ENCODE peak calls at places on chromosomes 12 and 14, in seven cellular contexts. One of them, this sample, is unnamed.

GRCh38 chr12:49200882-49201594 is 12.2 kb upstream of the TUBA1A start:
- DNase-seq in NCI-H748 treated with DMSO at 0.1 percent for 48 hours: peak
- DNase-seq in AG04450: no peak
- DNase-seq in thoracic aorta: no peak
- DNase-seq in activated gamma-delta T cell: no peak
- DNase-seq in A549: peak
- DNase-seq in lower leg skin: no peak
- DNase-seq in this sample: no peak

GRCh38 chr14:23381871-23382270 is 5.0 kb downstream of the CMTM5 start:
- DNase-seq in NCI-H748 treated with DMSO at 0.1 percent for 48 hours: peak
- DNase-seq in AG04450: no peak
- DNase-seq in thoracic aorta: no peak
- DNase-seq in activated gamma-delta T cell: no peak
- DNase-seq in A549: no peak
- DNase-seq in lower leg skin: no peak
- DNase-seq in this sample: no peak

GRCh38 chr12:91778091-91778819 is 367.4 kb downstream of the BTG1 start:
- DNase-seq in NCI-H748 treated with DMSO at 0.1 percent for 48 hours: no peak
- DNase-seq in AG04450: no peak
- DNase-seq in thoracic aorta: no peak
- DNase-seq in activated gamma-delta T cell: no peak
- DNase-seq in A549: no peak
- DNase-seq in lower leg skin: no peak
- DNase-seq in this sample: no peak

GRCh38 chr14:102652194-102652593 is 59.7 kb downstream of the RCOR1 start:
- DNase-seq in NCI-H748 treated with DMSO at 0.1 percent for 48 hours: no peak
- DNase-seq in AG04450: no peak
- DNase-seq in thoracic aorta: no peak
- DNase-seq in activated gamma-delta T cell: no peak
- DNase-seq in A549: no peak
- DNase-seq in lower leg skin: no peak
- DNase-seq in this sample: no peak

GRCh38 chr14:105927661-105928060 is 401.3 kb downstream of the TMEM121 start:
- DNase-seq in NCI-H748 treated with DMSO at 0.1 percent for 48 hours: no peak
- DNase-seq in AG04450: no peak
- DNase-seq in thoracic aorta: no peak
- DNase-seq in activated gamma-delta T cell: no peak
- DNase-seq in A549: no peak
- DNase-seq in lower leg skin: no peak
- DNase-seq in this sample: no peak

GRCh38 chr12:53695148-53696138 is 19.6 kb upstream of the ATP5MC2 start:
- DNase-seq in NCI-H748 treated with DMSO at 0.1 percent for 48 hours: no peak
- DNase-seq in AG04450: no peak
- DNase-seq in thoracic aorta: no peak
- DNase-seq in activated gamma-delta T cell: peak
- DNase-seq in A549: peak
- DNase-seq in lower leg skin: no peak
- DNase-seq in this sample: no peak

GRCh38 chr14:56379956-56380355 is 199.6 kb upstream of the TMEM260 start:
- DNase-seq in NCI-H748 treated with DMSO at 0.1 percent for 48 hours: no peak
- DNase-seq in AG04450: no peak
- DNase-seq in thoracic aorta: no peak
- DNase-seq in activated gamma-delta T cell: no peak
- DNase-seq in A549: no peak
- DNase-seq in lower leg skin: no peak
- DNase-seq in this sample: no peak

GRCh38 chr14:76918176-76918750 is 92.1 kb downstream of the LRRC74A start:
- DNase-seq in NCI-H748 treated with DMSO at 0.1 percent for 48 hours: no peak
- DNase-seq in AG04450: peak
- DNase-seq in thoracic aorta: peak
- DNase-seq in activated gamma-delta T cell: no peak
- DNase-seq in A549: no peak
- DNase-seq in lower leg skin: peak
- DNase-seq in this sample: no peak

GRCh38 chr12:508795-509194 is 49.1 kb downstream of the B4GALNT3 start:
- DNase-seq in NCI-H748 treated with DMSO at 0.1 percent for 48 hours: no peak
- DNase-seq in AG04450: no peak
- DNase-seq in thoracic aorta: no peak
- DNase-seq in activated gamma-delta T cell: no peak
- DNase-seq in A549: no peak
- DNase-seq in lower leg skin: peak
- DNase-seq in this sample: no peak

GRCh38 chr12:2335109-2335508 is 282.3 kb downstream of the CACNA1C start:
- DNase-seq in NCI-H748 treated with DMSO at 0.1 percent for 48 hours: no peak
- DNase-seq in AG04450: no peak
- DNase-seq in thoracic aorta: no peak
- DNase-seq in activated gamma-delta T cell: no peak
- DNase-seq in A549: no peak
- DNase-seq in lower leg skin: no peak
- DNase-seq in this sample: no peak

GRCh38 chr12:111211910-111212757 is 156.8 kb downstream of the PHETA1 start:
- DNase-seq in NCI-H748 treated with DMSO at 0.1 percent for 48 hours: no peak
- DNase-seq in AG04450: no peak
- DNase-seq in thoracic aorta: no peak
- DNase-seq in activated gamma-delta T cell: no peak
- DNase-seq in A549: no peak
- DNase-seq in lower leg skin: no peak
- DNase-seq in this sample: no peak

GRCh38 chr14:104680806-104681688 is 8.4 kb upstream of the INF2 start:
- DNase-seq in NCI-H748 treated with DMSO at 0.1 percent for 48 hours: no peak
- DNase-seq in AG04450: no peak
- DNase-seq in thoracic aorta: peak
- DNase-seq in activated gamma-delta T cell: no peak
- DNase-seq in A549: peak
- DNase-seq in lower leg skin: peak
- DNase-seq in this sample: no peak

GRCh38 chr14:92340071-92340470 is 17.1 kb downstream of the SLC24A4 start:
- DNase-seq in NCI-H748 treated with DMSO at 0.1 percent for 48 hours: no peak
- DNase-seq in AG04450: no peak
- DNase-seq in thoracic aorta: no peak
- DNase-seq in activated gamma-delta T cell: no peak
- DNase-seq in A549: no peak
- DNase-seq in lower leg skin: no peak
- DNase-seq in this sample: no peak

GRCh38 chr14:102777711-102778615 is 714 bp downstream of the TRAF3 start:
- DNase-seq in NCI-H748 treated with DMSO at 0.1 percent for 48 hours: peak
- DNase-seq in AG04450: no peak
- DNase-seq in thoracic aorta: no peak
- DNase-seq in activated gamma-delta T cell: no peak
- DNase-seq in A549: no peak
- DNase-seq in lower leg skin: no peak
- DNase-seq in this sample: no peak

GRCh38 chr14:81801921-81802320 is 268.3 kb upstream of the SEL1L start:
- DNase-seq in NCI-H748 treated with DMSO at 0.1 percent for 48 hours: no peak
- DNase-seq in AG04450: no peak
- DNase-seq in thoracic aorta: no peak
- DNase-seq in activated gamma-delta T cell: no peak
- DNase-seq in A549: no peak
- DNase-seq in lower leg skin: no peak
- DNase-seq in this sample: no peak

GRCh38 chr12:120563495-120563894 is 17.7 kb downstream of the POP5 start:
- DNase-seq in NCI-H748 treated with DMSO at 0.1 percent for 48 hours: no peak
- DNase-seq in AG04450: no peak
- DNase-seq in thoracic aorta: no peak
- DNase-seq in activated gamma-delta T cell: no peak
- DNase-seq in A549: no peak
- DNase-seq in lower leg skin: no peak
- DNase-seq in this sample: no peak

GRCh38 chr12:102957339-102958050 is at the start of gene ASCL1:
- DNase-seq in NCI-H748 treated with DMSO at 0.1 percent for 48 hours: peak
- DNase-seq in AG04450: no peak
- DNase-seq in thoracic aorta: no peak
- DNase-seq in activated gamma-delta T cell: no peak
- DNase-seq in A549: no peak
- DNase-seq in lower leg skin: no peak
- DNase-seq in this sample: no peak

GRCh38 chr12:19922687-19923086 is 445.6 kb upstream of the PDE3A start:
- DNase-seq in NCI-H748 treated with DMSO at 0.1 percent for 48 hours: no peak
- DNase-seq in AG04450: no peak
- DNase-seq in thoracic aorta: no peak
- DNase-seq in activated gamma-delta T cell: no peak
- DNase-seq in A549: no peak
- DNase-seq in lower leg skin: no peak
- DNase-seq in this sample: no peak

GRCh38 chr14:100020623-100021022 is 44.6 kb upstream of the EVL start:
- DNase-seq in NCI-H748 treated with DMSO at 0.1 percent for 48 hours: no peak
- DNase-seq in AG04450: no peak
- DNase-seq in thoracic aorta: no peak
- DNase-seq in activated gamma-delta T cell: no peak
- DNase-seq in A549: no peak
- DNase-seq in lower leg skin: no peak
- DNase-seq in this sample: no peak

GRCh38 chr12:14664434-14665023 is 31.9 kb downstream of the GUCY2C start:
- DNase-seq in NCI-H748 treated with DMSO at 0.1 percent for 48 hours: peak
- DNase-seq in AG04450: no peak
- DNase-seq in thoracic aorta: no peak
- DNase-seq in activated gamma-delta T cell: no peak
- DNase-seq in A549: peak
- DNase-seq in lower leg skin: no peak
- DNase-seq in this sample: peak

GRCh38 chr12:111757361-111758119 is 9.2 kb upstream of the ALDH2 start:
- DNase-seq in NCI-H748 treated with DMSO at 0.1 percent for 48 hours: no peak
- DNase-seq in AG04450: no peak
- DNase-seq in thoracic aorta: no peak
- DNase-seq in activated gamma-delta T cell: no peak
- DNase-seq in A549: no peak
- DNase-seq in lower leg skin: peak
- DNase-seq in this sample: no peak

GRCh38 chr14:29865299-29865698 is 62.3 kb downstream of the PRKD1 start:
- DNase-seq in NCI-H748 treated with DMSO at 0.1 percent for 48 hours: no peak
- DNase-seq in AG04450: no peak
- DNase-seq in thoracic aorta: no peak
- DNase-seq in activated gamma-delta T cell: no peak
- DNase-seq in A549: no peak
- DNase-seq in lower leg skin: no peak
- DNase-seq in this sample: no peak

GRCh38 chr14:76920572-76921175 is 94.5 kb downstream of the LRRC74A start:
- DNase-seq in NCI-H748 treated with DMSO at 0.1 percent for 48 hours: peak
- DNase-seq in AG04450: no peak
- DNase-seq in thoracic aorta: no peak
- DNase-seq in activated gamma-delta T cell: no peak
- DNase-seq in A549: no peak
- DNase-seq in lower leg skin: no peak
- DNase-seq in this sample: no peak

GRCh38 chr12:105724651-105725050 is 394.2 kb downstream of the C12orf75 start:
- DNase-seq in NCI-H748 treated with DMSO at 0.1 percent for 48 hours: no peak
- DNase-seq in AG04450: no peak
- DNase-seq in thoracic aorta: no peak
- DNase-seq in activated gamma-delta T cell: no peak
- DNase-seq in A549: no peak
- DNase-seq in lower leg skin: no peak
- DNase-seq in this sample: no peak

GRCh38 chr12:11719678-11720099 is 70.2 kb downstream of the ETV6 start:
- DNase-seq in NCI-H748 treated with DMSO at 0.1 percent for 48 hours: no peak
- DNase-seq in AG04450: peak
- DNase-seq in thoracic aorta: peak
- DNase-seq in activated gamma-delta T cell: no peak
- DNase-seq in A549: no peak
- DNase-seq in lower leg skin: no peak
- DNase-seq in this sample: no peak

GRCh38 chr14:104843442-104844305 is 21.4 kb upstream of the CEP170B start:
- DNase-seq in NCI-H748 treated with DMSO at 0.1 percent for 48 hours: no peak
- DNase-seq in AG04450: no peak
- DNase-seq in thoracic aorta: no peak
- DNase-seq in activated gamma-delta T cell: no peak
- DNase-seq in A549: no peak
- DNase-seq in lower leg skin: no peak
- DNase-seq in this sample: no peak

GRCh38 chr14:69574266-69574953 is at the start of gene CCDC177:
- DNase-seq in NCI-H748 treated with DMSO at 0.1 percent for 48 hours: peak
- DNase-seq in AG04450: no peak
- DNase-seq in thoracic aorta: no peak
- DNase-seq in activated gamma-delta T cell: peak
- DNase-seq in A549: peak
- DNase-seq in lower leg skin: peak
- DNase-seq in this sample: peak

GRCh38 chr14:53156238-53156637 is 3.1 kb upstream of the DDHD1 start:
- DNase-seq in NCI-H748 treated with DMSO at 0.1 percent for 48 hours: peak
- DNase-seq in AG04450: no peak
- DNase-seq in thoracic aorta: no peak
- DNase-seq in activated gamma-delta T cell: no peak
- DNase-seq in A549: no peak
- DNase-seq in lower leg skin: no peak
- DNase-seq in this sample: no peak

GRCh38 chr12:128178971-128179370 is 88.0 kb upstream of the TMEM132C start:
- DNase-seq in NCI-H748 treated with DMSO at 0.1 percent for 48 hours: no peak
- DNase-seq in AG04450: no peak
- DNase-seq in thoracic aorta: no peak
- DNase-seq in activated gamma-delta T cell: no peak
- DNase-seq in A549: no peak
- DNase-seq in lower leg skin: no peak
- DNase-seq in this sample: no peak

GRCh38 chr14:103542545-103543088 is 13.6 kb downstream of the TRMT61A start:
- DNase-seq in NCI-H748 treated with DMSO at 0.1 percent for 48 hours: no peak
- DNase-seq in AG04450: no peak
- DNase-seq in thoracic aorta: no peak
- DNase-seq in activated gamma-delta T cell: no peak
- DNase-seq in A549: no peak
- DNase-seq in lower leg skin: no peak
- DNase-seq in this sample: no peak

GRCh38 chr14:92486881-92487280 is 26.7 kb upstream of the RIN3 start:
- DNase-seq in NCI-H748 treated with DMSO at 0.1 percent for 48 hours: no peak
- DNase-seq in AG04450: no peak
- DNase-seq in thoracic aorta: no peak
- DNase-seq in activated gamma-delta T cell: no peak
- DNase-seq in A549: no peak
- DNase-seq in lower leg skin: no peak
- DNase-seq in this sample: no peak

GRCh38 chr14:49249022-49249421 is 337.2 kb downstream of the RPS29 start:
- DNase-seq in NCI-H748 treated with DMSO at 0.1 percent for 48 hours: no peak
- DNase-seq in AG04450: no peak
- DNase-seq in thoracic aorta: no peak
- DNase-seq in activated gamma-delta T cell: no peak
- DNase-seq in A549: no peak
- DNase-seq in lower leg skin: no peak
- DNase-seq in this sample: no peak

GRCh38 chr14:33717866-33718265 is 233.0 kb downstream of the EGLN3 start:
- DNase-seq in NCI-H748 treated with DMSO at 0.1 percent for 48 hours: no peak
- DNase-seq in AG04450: no peak
- DNase-seq in thoracic aorta: no peak
- DNase-seq in activated gamma-delta T cell: no peak
- DNase-seq in A549: no peak
- DNase-seq in lower leg skin: no peak
- DNase-seq in this sample: no peak

GRCh38 chr12:45727994-45728624 is 1.4 kb upstream of the ARID2 start:
- DNase-seq in NCI-H748 treated with DMSO at 0.1 percent for 48 hours: no peak
- DNase-seq in AG04450: no peak
- DNase-seq in thoracic aorta: no peak
- DNase-seq in activated gamma-delta T cell: no peak
- DNase-seq in A549: no peak
- DNase-seq in lower leg skin: no peak
- DNase-seq in this sample: no peak

GRCh38 chr14:68687746-68688145 is 105.1 kb downstream of the ZFP36L1 start:
- DNase-seq in NCI-H748 treated with DMSO at 0.1 percent for 48 hours: no peak
- DNase-seq in AG04450: no peak
- DNase-seq in thoracic aorta: no peak
- DNase-seq in activated gamma-delta T cell: no peak
- DNase-seq in A549: peak
- DNase-seq in lower leg skin: peak
- DNase-seq in this sample: no peak

GRCh38 chr12:64625243-64626077 is 15.2 kb downstream of the RASSF3 start:
- DNase-seq in NCI-H748 treated with DMSO at 0.1 percent for 48 hours: no peak
- DNase-seq in AG04450: peak
- DNase-seq in thoracic aorta: peak
- DNase-seq in activated gamma-delta T cell: no peak
- DNase-seq in A549: peak
- DNase-seq in lower leg skin: no peak
- DNase-seq in this sample: no peak

GRCh38 chr12:34401659-34402227 is 379.4 kb downstream of the ALG10 start:
- DNase-seq in NCI-H748 treated with DMSO at 0.1 percent for 48 hours: no peak
- DNase-seq in AG04450: no peak
- DNase-seq in thoracic aorta: no peak
- DNase-seq in activated gamma-delta T cell: no peak
- DNase-seq in A549: no peak
- DNase-seq in lower leg skin: peak
- DNase-seq in this sample: no peak

GRCh38 chr12:84986586-84986985 is 49.5 kb downstream of the TSPAN19 start:
- DNase-seq in NCI-H748 treated with DMSO at 0.1 percent for 48 hours: peak
- DNase-seq in AG04450: no peak
- DNase-seq in thoracic aorta: no peak
- DNase-seq in activated gamma-delta T cell: no peak
- DNase-seq in A549: no peak
- DNase-seq in lower leg skin: no peak
- DNase-seq in this sample: no peak